ENCODE peak calls at places on chromosome 3, in eight cellular contexts. One of them, this sample, is unnamed.
A peak's percentile ranks its signal among the peaks of the same experiment; 100 is the strongest.

GRCh38 chr3:124202754-124203153 is 210.8 kb upstream of the ROPN1 start:
- DNase-seq in CD8-positive, alpha-beta T cell: no peak
- DNase-seq in breast epithelium: no peak
- DNase-seq in esophagus squamous epithelium: no peak
- DNase-seq in sigmoid colon: peak; percentile 82
- DNase-seq in left ventricle myocardium inferior: peak; percentile 79
- DNase-seq in upper lobe of right lung: no peak
- DNase-seq in body of pancreas: peak; percentile 49
- DNase-seq in this sample: no peak

GRCh38 chr3:82281205-82281604 is 519.8 kb upstream of the GBE1 start:
- DNase-seq in CD8-positive, alpha-beta T cell: no peak
- DNase-seq in breast epithelium: no peak
- DNase-seq in esophagus squamous epithelium: no peak
- DNase-seq in sigmoid colon: no peak
- DNase-seq in left ventricle myocardium inferior: no peak
- DNase-seq in upper lobe of right lung: no peak
- DNase-seq in body of pancreas: no peak
- DNase-seq in this sample: no peak

GRCh38 chr3:177284383-177284881 is 87.2 kb upstream of the TBL1XR1 start:
- DNase-seq in CD8-positive, alpha-beta T cell: no peak
- DNase-seq in breast epithelium: no peak
- DNase-seq in esophagus squamous epithelium: no peak
- DNase-seq in sigmoid colon: peak; percentile 83
- DNase-seq in left ventricle myocardium inferior: peak; percentile 31
- DNase-seq in upper lobe of right lung: peak; percentile 69
- DNase-seq in body of pancreas: peak; percentile 38
- DNase-seq in this sample: no peak

GRCh38 chr3:118970819-118971218 is 63.8 kb downstream of the IGSF11 start:
- DNase-seq in CD8-positive, alpha-beta T cell: no peak
- DNase-seq in breast epithelium: no peak
- DNase-seq in esophagus squamous epithelium: no peak
- DNase-seq in sigmoid colon: no peak
- DNase-seq in left ventricle myocardium inferior: no peak
- DNase-seq in upper lobe of right lung: no peak
- DNase-seq in body of pancreas: no peak
- DNase-seq in this sample: no peak

GRCh38 chr3:122918576-122919290 is 108.8 kb downstream of the SEMA5B start:
- DNase-seq in CD8-positive, alpha-beta T cell: no peak
- DNase-seq in breast epithelium: no peak
- DNase-seq in esophagus squamous epithelium: no peak
- DNase-seq in sigmoid colon: no peak
- DNase-seq in left ventricle myocardium inferior: no peak
- DNase-seq in upper lobe of right lung: no peak
- DNase-seq in body of pancreas: no peak
- DNase-seq in this sample: peak; percentile 59

GRCh38 chr3:143171141-143171651 is 51.6 kb downstream of the CHST2 start:
- DNase-seq in CD8-positive, alpha-beta T cell: no peak
- DNase-seq in breast epithelium: no peak
- DNase-seq in esophagus squamous epithelium: no peak
- DNase-seq in sigmoid colon: no peak
- DNase-seq in left ventricle myocardium inferior: no peak
- DNase-seq in upper lobe of right lung: no peak
- DNase-seq in body of pancreas: no peak
- DNase-seq in this sample: no peak

GRCh38 chr3:181712505-181713299 is 977 bp downstream of the SOX2 start:
- DNase-seq in CD8-positive, alpha-beta T cell: no peak
- DNase-seq in breast epithelium: no peak
- DNase-seq in esophagus squamous epithelium: no peak
- DNase-seq in sigmoid colon: no peak
- DNase-seq in left ventricle myocardium inferior: no peak
- DNase-seq in upper lobe of right lung: peak; percentile 61
- DNase-seq in body of pancreas: no peak
- DNase-seq in this sample: no peak

GRCh38 chr3:186425788-186426730 is 64.0 kb upstream of the DGKG start:
- DNase-seq in CD8-positive, alpha-beta T cell: no peak
- DNase-seq in breast epithelium: no peak
- DNase-seq in esophagus squamous epithelium: no peak
- DNase-seq in sigmoid colon: no peak
- DNase-seq in left ventricle myocardium inferior: no peak
- DNase-seq in upper lobe of right lung: no peak
- DNase-seq in body of pancreas: no peak
- DNase-seq in this sample: no peak

GRCh38 chr3:120311863-120312794 is 27.1 kb upstream of the GPR156 start:
- DNase-seq in CD8-positive, alpha-beta T cell: no peak
- DNase-seq in breast epithelium: no peak
- DNase-seq in esophagus squamous epithelium: no peak
- DNase-seq in sigmoid colon: no peak
- DNase-seq in left ventricle myocardium inferior: no peak
- DNase-seq in upper lobe of right lung: no peak
- DNase-seq in body of pancreas: no peak
- DNase-seq in this sample: no peak

GRCh38 chr3:111534701-111535100 is 7.3 kb upstream of the CD96 start:
- DNase-seq in CD8-positive, alpha-beta T cell: no peak
- DNase-seq in breast epithelium: no peak
- DNase-seq in esophagus squamous epithelium: no peak
- DNase-seq in sigmoid colon: no peak
- DNase-seq in left ventricle myocardium inferior: no peak
- DNase-seq in upper lobe of right lung: no peak
- DNase-seq in body of pancreas: no peak
- DNase-seq in this sample: no peak

GRCh38 chr3:146040630-146041029 is 120.4 kb downstream of the PLOD2 start:
- DNase-seq in CD8-positive, alpha-beta T cell: no peak
- DNase-seq in breast epithelium: no peak
- DNase-seq in esophagus squamous epithelium: no peak
- DNase-seq in sigmoid colon: no peak
- DNase-seq in left ventricle myocardium inferior: no peak
- DNase-seq in upper lobe of right lung: no peak
- DNase-seq in body of pancreas: no peak
- DNase-seq in this sample: no peak
- H3K4me3 ChIP-seq in CD8-positive, alpha-beta T cell: no peak overlapping the region
- H3K4me3 ChIP-seq in breast epithelium: no peak overlapping the region
- H3K4me3 ChIP-seq in esophagus squamous epithelium: no peak overlapping the region
- H3K4me3 ChIP-seq in sigmoid colon: no peak overlapping the region
- H3K4me3 ChIP-seq in left ventricle myocardium inferior: no peak overlapping the region
- H3K4me3 ChIP-seq in upper lobe of right lung: no peak overlapping the region
- H3K4me3 ChIP-seq in body of pancreas: no peak overlapping the region
- H3K4me3 ChIP-seq in this sample: no peak overlapping the region

GRCh38 chr3:8485141-8485840 is 16.3 kb upstream of the LMCD1 start:
- DNase-seq in CD8-positive, alpha-beta T cell: no peak
- DNase-seq in breast epithelium: no peak
- DNase-seq in esophagus squamous epithelium: no peak
- DNase-seq in sigmoid colon: no peak
- DNase-seq in left ventricle myocardium inferior: no peak
- DNase-seq in upper lobe of right lung: no peak
- DNase-seq in body of pancreas: no peak
- DNase-seq in this sample: no peak

GRCh38 chr3:8488436-8488835 is 13.2 kb upstream of the LMCD1 start:
- DNase-seq in CD8-positive, alpha-beta T cell: no peak
- DNase-seq in breast epithelium: no peak
- DNase-seq in esophagus squamous epithelium: no peak
- DNase-seq in sigmoid colon: no peak
- DNase-seq in left ventricle myocardium inferior: no peak
- DNase-seq in upper lobe of right lung: no peak
- DNase-seq in body of pancreas: no peak
- DNase-seq in this sample: no peak

GRCh38 chr3:8485943-8486342 is 15.7 kb upstream of the LMCD1 start:
- DNase-seq in CD8-positive, alpha-beta T cell: no peak
- DNase-seq in breast epithelium: no peak
- DNase-seq in esophagus squamous epithelium: no peak
- DNase-seq in sigmoid colon: no peak
- DNase-seq in left ventricle myocardium inferior: no peak
- DNase-seq in upper lobe of right lung: no peak
- DNase-seq in body of pancreas: no peak
- DNase-seq in this sample: no peak

GRCh38 chr3:8486434-8486833 is 15.2 kb upstream of the LMCD1 start:
- DNase-seq in CD8-positive, alpha-beta T cell: no peak
- DNase-seq in breast epithelium: no peak
- DNase-seq in esophagus squamous epithelium: no peak
- DNase-seq in sigmoid colon: no peak
- DNase-seq in left ventricle myocardium inferior: no peak
- DNase-seq in upper lobe of right lung: no peak
- DNase-seq in body of pancreas: no peak
- DNase-seq in this sample: no peak

DNA sequence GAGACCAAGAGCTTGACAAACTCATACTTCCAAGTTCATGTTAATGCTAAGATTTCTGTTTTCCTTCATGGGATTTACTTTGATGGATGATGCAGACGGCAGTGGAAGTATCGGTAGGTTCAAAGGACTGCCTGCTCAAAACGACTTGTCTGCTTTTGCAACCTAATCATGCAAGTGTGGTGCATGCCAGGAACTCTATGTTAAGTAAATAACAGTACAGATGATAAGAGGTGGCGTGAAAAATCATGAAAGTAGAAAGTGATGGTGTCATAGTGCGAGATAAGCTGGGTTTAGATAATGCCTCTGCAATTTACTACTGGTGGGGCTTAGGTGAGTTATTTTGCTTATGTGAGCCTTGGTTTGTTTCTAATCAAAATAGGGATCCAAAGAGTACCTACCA is 14.7 kb upstream of the LMCD1 start:
- DNase-seq in CD8-positive, alpha-beta T cell: no peak
- DNase-seq in breast epithelium: no peak
- DNase-seq in esophagus squamous epithelium: no peak
- DNase-seq in sigmoid colon: no peak
- DNase-seq in left ventricle myocardium inferior: no peak
- DNase-seq in upper lobe of right lung: no peak
- DNase-seq in body of pancreas: peak; percentile 20
- DNase-seq in this sample: no peak
- H3K9me3 ChIP-seq in CD8-positive, alpha-beta T cell: no peaks in the 10 kb centered on the region
- H3K9me3 ChIP-seq in breast epithelium: peaks cover 4% of the 10 kb centered on the region
- H3K9me3 ChIP-seq in esophagus squamous epithelium: no peaks in the 10 kb centered on the region
- H3K9me3 ChIP-seq in sigmoid colon: no peaks in the 10 kb centered on the region
- H3K9me3 ChIP-seq in left ventricle myocardium inferior: peaks cover 7% of the 10 kb centered on the region
- H3K9me3 ChIP-seq in upper lobe of right lung: no peaks in the 10 kb centered on the region
- H3K9me3 ChIP-seq in body of pancreas: no peaks in the 10 kb centered on the region
- H3K9me3 ChIP-seq in this sample: no peaks in the 10 kb centered on the region

GRCh38 chr3:148716657-148717056 is 19.0 kb downstream of the AGTR1 start:
- DNase-seq in CD8-positive, alpha-beta T cell: no peak
- DNase-seq in breast epithelium: no peak
- DNase-seq in esophagus squamous epithelium: no peak
- DNase-seq in sigmoid colon: no peak
- DNase-seq in left ventricle myocardium inferior: no peak
- DNase-seq in upper lobe of right lung: no peak
- DNase-seq in body of pancreas: no peak
- DNase-seq in this sample: no peak
- TF ChIP-seq CTCF in CD8-positive, alpha-beta T cell: no peak
- TF ChIP-seq CTCF in breast epithelium: no peak
- TF ChIP-seq CTCF in esophagus squamous epithelium: no peak
- TF ChIP-seq CTCF in sigmoid colon: no peak
- TF ChIP-seq CTCF in left ventricle myocardium inferior: no peak
- TF ChIP-seq CTCF in upper lobe of right lung: no peak
- TF ChIP-seq CTCF in body of pancreas: no peak
- TF ChIP-seq CTCF in this sample: no peak

DNA sequence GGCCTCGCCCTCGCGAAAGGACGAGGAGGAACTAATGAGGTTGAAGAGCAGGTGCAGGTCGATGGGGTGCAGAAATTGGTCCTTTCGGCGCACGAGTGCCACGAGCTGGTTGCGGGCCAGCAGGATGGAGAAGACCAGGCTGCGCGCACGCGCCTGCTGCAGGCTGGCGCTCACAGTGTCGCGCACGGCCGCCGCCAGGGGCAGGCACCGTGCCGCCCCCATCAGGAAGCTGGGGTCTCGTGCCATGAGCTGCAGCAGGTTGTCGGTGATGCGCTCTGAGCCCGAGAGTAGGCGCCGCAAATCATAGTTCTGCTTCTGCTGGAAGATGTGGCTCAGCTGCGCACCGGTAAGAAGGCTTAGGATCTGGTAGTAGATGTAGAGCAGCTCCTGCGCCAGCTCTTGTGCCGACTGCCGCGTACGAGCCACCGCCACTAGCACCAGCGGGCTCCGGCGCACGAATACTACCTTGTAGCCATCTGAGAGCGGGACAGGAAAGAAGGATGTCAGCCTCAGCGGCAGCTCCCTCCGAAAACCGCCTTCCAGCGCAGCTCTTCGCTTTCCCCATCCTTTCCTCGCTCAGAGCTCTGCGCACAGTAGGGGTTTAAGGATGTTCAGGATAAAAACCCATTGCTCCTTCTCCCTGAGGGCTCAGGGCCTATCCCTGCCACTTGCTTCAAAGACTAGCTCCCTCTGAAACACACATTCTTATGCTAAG is 6.9 kb upstream of the MST1R start:
- DNase-seq in CD8-positive, alpha-beta T cell: no peak
- DNase-seq in breast epithelium: no peak
- DNase-seq in esophagus squamous epithelium: no peak
- DNase-seq in sigmoid colon: no peak
- DNase-seq in left ventricle myocardium inferior: no peak
- DNase-seq in upper lobe of right lung: no peak
- DNase-seq in body of pancreas: no peak
- DNase-seq in this sample: no peak
- H3K4me3 ChIP-seq in CD8-positive, alpha-beta T cell: no peak overlapping the region
- H3K4me3 ChIP-seq in breast epithelium: no peak overlapping the region
- H3K4me3 ChIP-seq in esophagus squamous epithelium: no peak overlapping the region
- H3K4me3 ChIP-seq in sigmoid colon: no peak overlapping the region
- H3K4me3 ChIP-seq in left ventricle myocardium inferior: no peak overlapping the region
- H3K4me3 ChIP-seq in upper lobe of right lung: no peak overlapping the region
- H3K4me3 ChIP-seq in body of pancreas: no peak overlapping the region
- H3K4me3 ChIP-seq in this sample: no peak overlapping the region

DNA sequence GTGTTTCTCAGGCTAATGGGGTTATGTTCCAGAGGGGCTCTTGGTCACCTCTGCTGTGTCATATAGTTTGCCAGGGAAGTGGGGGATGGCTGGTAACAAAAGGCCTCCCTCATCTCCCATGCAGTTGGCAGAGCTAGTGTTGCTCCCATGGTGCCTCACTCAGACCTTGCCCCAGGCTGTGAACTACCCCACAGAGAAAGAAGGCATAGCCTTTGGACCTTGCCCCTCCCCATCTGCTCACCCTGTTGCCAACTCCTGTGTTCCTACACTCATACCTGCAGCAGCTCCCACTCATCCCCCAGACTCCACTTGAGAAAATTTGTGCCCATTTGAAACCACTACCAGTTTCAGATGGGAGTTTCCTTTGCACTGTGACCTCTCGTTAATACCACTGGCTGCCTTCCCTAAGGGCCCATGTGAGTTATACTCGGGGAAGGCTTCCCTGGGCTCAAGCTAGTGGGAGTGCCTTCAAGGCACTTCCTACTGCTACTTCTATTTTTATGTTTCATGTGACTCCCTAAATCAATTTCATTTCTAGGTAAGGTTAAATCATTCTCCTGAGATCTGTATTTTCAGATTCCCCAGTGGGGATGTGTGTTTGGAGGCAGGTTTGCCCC is 25.3 kb upstream of the COPB2 start:
- DNase-seq in CD8-positive, alpha-beta T cell: no peak
- DNase-seq in breast epithelium: no peak
- DNase-seq in esophagus squamous epithelium: no peak
- DNase-seq in sigmoid colon: no peak
- DNase-seq in left ventricle myocardium inferior: no peak
- DNase-seq in upper lobe of right lung: no peak
- DNase-seq in body of pancreas: no peak
- DNase-seq in this sample: no peak
- H3K9me3 ChIP-seq in CD8-positive, alpha-beta T cell: no peaks in the 10 kb centered on the region
- H3K9me3 ChIP-seq in breast epithelium: peaks cover 64% of the 10 kb centered on the region
- H3K9me3 ChIP-seq in esophagus squamous epithelium: no peaks in the 10 kb centered on the region
- H3K9me3 ChIP-seq in sigmoid colon: peaks cover 5% of the 10 kb centered on the region
- H3K9me3 ChIP-seq in left ventricle myocardium inferior: peaks cover 81% of the 10 kb centered on the region
- H3K9me3 ChIP-seq in upper lobe of right lung: peaks cover 20% of the 10 kb centered on the region
- H3K9me3 ChIP-seq in body of pancreas: no peaks in the 10 kb centered on the region
- H3K9me3 ChIP-seq in this sample: peaks cover 46% of the 10 kb centered on the region

This sample was measured in ascending aorta.